ENCODE peak calls at places on chromosomes 11 and 22, in five cellular contexts. D is heart right ventricle, L is cardiac muscle cell, E is pancreas, P is AG10803. A is an unnamed sample.

GRCh38 chr22:42939451-42939881 is 75.5 kb downstream of the PACSIN2 start:
- DNase-seq in E (no peak), P (peak), L (no peak), D (no peak), A (no peak)

GRCh38 chr11:65646921-65647701 is 9.2 kb downstream of the SIPA1 start:
- DNase-seq in E (peak), L (no peak), P (no peak), D (no peak), A (peak)

GRCh38 chr22:30309981-30310672 is 16.6 kb downstream of the TBC1D10A start:
- DNase-seq in D (no peak), P (peak), E (peak), L (no peak), A (peak)

GRCh38 chr22:50341977-50342650 is 1.0 kb upstream of the PPP6R2 start:
- DNase-seq in E (peak), L (peak), P (peak), D (peak), A (peak)

GRCh38 chr11:123301696-123302400 is 106.8 kb upstream of the CLMP start:
- DNase-seq in L (peak), E (peak), D (peak), P (peak), A (peak)

GRCh38 chr11:60842688-60843605 is 1.0 kb downstream of the CCDC86 start:
- DNase-seq in E (no peak), D (no peak), P (peak), L (no peak), A (no peak)

GRCh38 chr22:24497879-24498278 is 2.7 kb downstream of the UPB1 start:
- DNase-seq in E (no peak), P (peak), D (no peak), L (no peak), A (no peak)

GRCh38 chr11:65434667-65435179 is 12.1 kb downstream of the NEAT1 start:
- DNase-seq in L (no peak), P (peak), E (no peak), D (no peak), A (peak)

GRCh38 chr11:130069684-130070108 is at the start of gene APLP2:
- DNase-seq in D (peak), P (peak), L (peak), E (peak), A (peak)

GRCh38 chr11:96306933-96307747 is 35.9 kb downstream of the MAML2 start:
- DNase-seq in L (peak), D (peak), E (peak), P (peak), A (peak)

GRCh38 chr11:46519351-46519750 is 74.5 kb downstream of the AMBRA1 start:
- DNase-seq in D (no peak), L (no peak), E (no peak), P (peak), A (no peak)

GRCh38 chr11:132962026-132962425 is 570.3 kb downstream of the OPCML start:
- DNase-seq in D (no peak), P (peak), E (no peak), L (no peak), A (peak)

GRCh38 chr22:28855355-28856094 is 27.8 kb upstream of the ZNRF3 start:
- DNase-seq in D (peak), E (peak), L (peak), P (peak), A (peak)

GRCh38 chr22:36753120-36753802 is 22.7 kb downstream of the IFT27 start:
- DNase-seq in L (peak), P (no peak), E (no peak), D (no peak), A (no peak)

GRCh38 chr11:65538232-65538914 is 13.5 kb downstream of the SCYL1 start:
- DNase-seq in L (no peak), D (no peak), P (no peak), E (no peak), A (no peak)

GRCh38 chr11:101913631-101914030 is 1.2 kb upstream of the CEP126 start:
- DNase-seq in D (no peak), E (no peak), P (no peak), L (no peak), A (no peak)

GRCh38 chr22:38336699-38337098 is 19.5 kb upstream of the CSNK1E start:
- DNase-seq in P (no peak), L (no peak), D (no peak), E (no peak), A (no peak)

GRCh38 chr22:49024775-49025440 is 802.8 kb downstream of the BRD1 start:
- DNase-seq in E (no peak), D (no peak), P (no peak), L (no peak), A (no peak)

GRCh38 chr22:31952094-31952401 is 7.7 kb downstream of the YWHAH start:
- DNase-seq in D (no peak), L (no peak), E (no peak), P (peak), A (no peak)
- H3K4me3 ChIP-seq in D (no peak), L (no peak), E (no peak), P (no peak), A (no peak)

DNA sequence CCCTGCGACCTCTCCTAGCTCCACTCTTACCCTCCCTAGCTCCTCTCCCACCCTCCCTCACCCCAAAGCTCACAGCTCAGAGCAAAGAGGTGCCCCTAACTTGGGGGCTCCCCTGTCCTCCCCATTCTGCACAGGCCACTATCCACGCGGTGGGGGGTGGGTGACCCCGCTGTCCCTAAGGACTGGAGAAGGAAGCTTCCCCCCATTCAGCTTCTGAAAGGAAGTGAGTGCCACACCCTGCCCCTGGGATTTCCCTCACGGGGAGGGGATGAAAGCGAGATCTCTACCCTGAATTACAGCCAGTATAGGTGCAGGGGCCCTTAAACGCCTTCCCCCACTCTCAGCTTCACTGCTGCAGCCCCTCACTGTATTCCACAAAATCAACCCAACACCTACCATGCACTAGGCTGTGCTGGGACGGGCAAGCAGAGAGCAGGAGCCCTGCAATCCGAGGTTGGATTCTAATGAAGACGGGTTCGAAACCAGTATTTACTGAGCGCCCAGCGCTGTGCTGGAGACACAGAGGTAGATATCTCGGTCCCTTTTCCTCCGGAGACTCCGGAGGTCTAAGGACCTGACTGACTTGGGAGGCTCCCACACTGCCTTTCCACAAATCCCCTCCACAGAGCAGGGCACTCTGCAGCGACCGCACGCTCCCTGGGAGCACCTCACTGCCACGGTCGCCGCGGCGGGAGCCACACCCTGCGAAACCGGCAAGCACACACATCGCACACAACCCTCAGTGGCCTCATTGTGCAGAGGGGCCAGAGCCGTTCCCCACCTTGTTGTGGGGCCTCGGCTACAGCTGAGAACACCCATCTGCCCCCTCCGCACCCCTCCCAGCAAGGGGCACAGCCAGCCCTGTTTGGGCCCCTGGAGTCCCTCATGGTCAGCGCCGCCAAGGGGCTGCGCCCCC is 1.8 kb downstream of the AHNAK start:
- DNase-seq in P (no peak), E (no peak), D (peak), L (no peak), A (peak)
- TF ChIP-seq CTCF in P (no peak), E (no peak), D (no peak), L (no peak), A (no peak)

GRCh38 chr22:25545677-25546076 is 18.8 kb upstream of the GRK3 start:
- DNase-seq in E (no peak), L (no peak), P (no peak), D (no peak), A (no peak)
- H3K4me3 ChIP-seq in E (no peak), L (no peak), P (no peak), D (no peak), A (no peak)

GRCh38 chr11:69131644-69132300 is 24.0 kb upstream of the SMIM38 start:
- DNase-seq in D (peak), L (peak), P (peak), E (peak), A (peak)
- TF ChIP-seq CTCF in D (peak), L (peak), P (peak), E (peak), A (peak)

A was measured in cardiac fibroblast.